ENCODE peak calls at places on chromosomes 6 and 20, in four cellular contexts. One of them, this sample, is unnamed.

GRCh38 chr6:89359561-89359960 is 7.0 kb upstream of the UBE2J1 start:
- DNase-seq in ovary: no peak
- DNase-seq in body of pancreas: no peak
- DNase-seq in adrenal gland: no peak
- DNase-seq in this sample: no peak

GRCh38 chr6:4102687-4103244 is 23.8 kb upstream of the FAM217A start:
- DNase-seq in adrenal gland: no peak
- DNase-seq in ovary: no peak
- DNase-seq in body of pancreas: peak; percentile 47
- DNase-seq in this sample: no peak

GRCh38 chr20:41329435-41330342 is 10.9 kb upstream of the LPIN3 start:
- DNase-seq in ovary: peak; percentile 79
- DNase-seq in adrenal gland: peak; percentile 94
- DNase-seq in body of pancreas: peak; percentile 55
- DNase-seq in this sample: peak; percentile 94

GRCh38 chr6:84740385-84740784 is 24.0 kb downstream of the TBX18 start:
- DNase-seq in ovary: no peak
- DNase-seq in adrenal gland: no peak
- DNase-seq in body of pancreas: no peak
- DNase-seq in this sample: no peak

GRCh38 chr6:2900821-2901644 is 2.1 kb downstream of the SERPINB9 start:
- DNase-seq in ovary: no peak
- DNase-seq in body of pancreas: no peak
- DNase-seq in adrenal gland: peak; percentile 26
- DNase-seq in this sample: no peak

GRCh38 chr6:167676000-167676665 is 150.6 kb upstream of the AFDN start:
- DNase-seq in adrenal gland: peak; percentile 40
- DNase-seq in ovary: peak; percentile 49
- DNase-seq in body of pancreas: peak; percentile 86
- DNase-seq in this sample: peak; percentile 65

GRCh38 chr6:112237644-112238043 is 16.7 kb downstream of the LAMA4 start:
- DNase-seq in adrenal gland: peak; percentile 55
- DNase-seq in ovary: peak; percentile 52
- DNase-seq in body of pancreas: peak; percentile 36
- DNase-seq in this sample: peak; percentile 90

GRCh38 chr6:38566295-38566694 is 73.4 kb downstream of the BTBD9 start:
- DNase-seq in ovary: no peak
- DNase-seq in adrenal gland: no peak
- DNase-seq in body of pancreas: no peak
- DNase-seq in this sample: no peak

GRCh38 chr6:144104898-144105487 is 9.6 kb upstream of the SF3B5 start:
- DNase-seq in body of pancreas: peak; percentile 27
- DNase-seq in ovary: no peak
- DNase-seq in adrenal gland: peak; percentile 66
- DNase-seq in this sample: no peak

GRCh38 chr6:45297302-45297701 is 30.8 kb upstream of the RUNX2 start:
- DNase-seq in body of pancreas: no peak
- DNase-seq in ovary: no peak
- DNase-seq in adrenal gland: no peak
- DNase-seq in this sample: no peak

GRCh38 chr6:113591896-113592827 is 265.0 kb upstream of the MARCKS start:
- DNase-seq in body of pancreas: peak; percentile 65
- DNase-seq in ovary: no peak
- DNase-seq in adrenal gland: peak; percentile 22
- DNase-seq in this sample: no peak

GRCh38 chr20:11159728-11160127 is 485.9 kb upstream of the JAG1 start:
- DNase-seq in adrenal gland: no peak
- DNase-seq in ovary: no peak
- DNase-seq in body of pancreas: no peak
- DNase-seq in this sample: peak; percentile 64

GRCh38 chr20:22909436-22909835 is 125.7 kb upstream of the SSTR4 start:
- DNase-seq in ovary: no peak
- DNase-seq in body of pancreas: no peak
- DNase-seq in adrenal gland: no peak
- DNase-seq in this sample: no peak

DNA sequence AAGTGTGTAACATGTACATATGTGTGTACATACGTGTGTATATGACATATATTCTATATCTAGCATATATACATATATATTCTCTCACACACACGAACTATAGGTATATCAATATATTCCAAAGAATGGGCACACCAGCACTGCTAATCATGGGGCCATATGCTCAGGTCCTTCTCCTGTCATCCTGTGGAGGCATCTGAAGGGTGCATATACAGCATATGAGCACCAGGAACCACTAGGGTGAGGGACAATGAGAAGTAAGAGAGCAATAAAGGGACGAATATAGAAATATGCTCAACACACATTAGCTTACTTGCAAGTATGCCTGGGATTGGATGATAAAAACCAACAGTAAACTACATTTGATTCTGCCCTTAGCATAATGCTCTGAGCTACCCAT is 271.9 kb upstream of the THEMIS start:
- DNase-seq in body of pancreas: no peak
- DNase-seq in ovary: no peak
- DNase-seq in adrenal gland: no peak
- DNase-seq in this sample: no peak
- TF ChIP-seq CTCF in body of pancreas: no peak
- TF ChIP-seq CTCF in ovary: no peak
- TF ChIP-seq CTCF in adrenal gland: no peak
- TF ChIP-seq CTCF in this sample: no peak

DNA sequence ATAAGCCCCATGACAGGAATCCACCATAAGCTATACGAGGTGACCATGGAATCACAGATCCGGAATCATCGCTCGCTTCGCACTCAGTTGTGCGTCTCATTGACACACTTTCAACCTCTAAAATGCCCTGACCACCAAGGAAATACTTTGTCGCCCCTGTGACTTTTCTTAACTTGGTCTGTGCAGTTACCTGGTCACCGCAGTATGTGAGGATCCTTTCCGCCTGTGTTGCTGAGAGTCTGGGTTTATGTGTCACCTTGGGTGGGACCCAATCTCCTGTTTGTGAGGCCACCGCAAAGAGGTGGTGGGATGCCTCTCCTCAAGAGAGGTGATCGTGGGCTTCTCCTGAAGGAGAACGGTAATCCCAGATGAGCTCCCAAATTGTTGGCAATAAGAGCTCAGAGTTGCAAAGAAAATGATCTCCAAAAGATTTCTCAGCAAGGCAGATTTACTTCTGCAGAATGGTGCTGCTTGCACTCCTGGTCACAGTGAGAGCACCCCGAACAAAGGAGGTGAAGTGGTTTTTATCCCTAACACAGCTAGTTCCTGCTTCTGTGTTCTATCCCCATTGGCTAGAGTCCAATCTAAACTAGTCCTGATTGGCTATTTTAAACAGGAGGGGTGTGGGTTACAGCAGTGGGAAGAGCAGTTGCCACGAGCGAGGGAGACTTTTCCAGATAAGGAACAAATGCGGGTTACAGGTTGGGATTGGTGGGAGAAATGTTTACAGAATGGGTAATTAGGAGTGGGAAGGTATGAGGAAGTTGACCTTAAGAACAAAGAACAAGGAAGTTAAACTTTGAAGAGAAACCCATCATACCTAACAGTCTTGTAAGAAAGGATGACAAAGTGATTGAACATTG is 9.1 kb upstream of the ZNFX1 start:
- DNase-seq in body of pancreas: no peak
- DNase-seq in ovary: no peak
- DNase-seq in adrenal gland: no peak
- DNase-seq in this sample: no peak
- TF ChIP-seq POLR2A in body of pancreas: no peak
- TF ChIP-seq POLR2A in ovary: no peak
- TF ChIP-seq POLR2A in adrenal gland: no peak
- TF ChIP-seq POLR2A in this sample: no peak

DNA sequence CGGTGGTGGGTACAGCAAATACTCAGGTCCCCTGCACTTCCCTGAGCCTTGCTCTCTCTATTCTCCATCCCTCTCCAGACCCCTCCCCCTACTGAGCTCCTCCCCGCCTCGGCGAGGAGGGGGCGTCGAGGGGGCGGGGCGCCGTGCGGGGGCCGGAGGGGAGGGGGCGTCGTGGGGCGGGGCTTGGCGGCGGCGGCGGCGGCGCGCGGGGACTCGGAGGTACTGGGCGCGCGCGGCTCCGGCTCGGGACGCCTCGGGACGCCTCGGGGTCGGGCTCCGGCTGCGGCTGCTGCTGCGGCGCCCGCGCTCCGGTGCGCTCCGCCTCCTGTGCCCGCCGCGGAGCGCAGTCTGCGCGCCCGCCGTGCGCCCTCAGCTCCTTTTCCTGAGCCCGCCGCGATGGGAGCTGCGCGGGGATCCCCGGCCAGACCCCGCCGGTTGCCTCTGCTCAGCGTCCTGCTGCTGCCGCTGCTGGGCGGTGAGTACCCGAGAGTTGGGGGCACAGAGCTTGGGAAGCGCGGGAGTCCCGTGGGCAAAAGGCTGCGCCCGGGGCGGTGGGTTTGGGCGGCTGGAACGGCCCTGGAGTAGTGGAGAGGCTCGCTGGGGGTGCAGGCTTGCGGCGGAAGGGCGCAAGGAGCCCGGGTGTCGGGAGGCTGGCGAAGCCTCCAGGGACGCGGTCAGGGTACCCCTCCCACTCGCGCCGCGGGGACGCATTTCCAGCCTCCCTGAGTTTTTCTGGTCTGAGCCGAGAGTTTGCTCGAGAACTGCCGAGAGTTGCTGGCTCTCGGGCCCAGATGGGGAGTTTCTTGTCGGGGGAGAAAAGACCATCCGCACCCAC is at the start of gene PTK7:
- DNase-seq in body of pancreas: peak; percentile 71
- DNase-seq in ovary: peak; percentile 81
- DNase-seq in adrenal gland: no peak
- DNase-seq in this sample: no peak
- TF ChIP-seq CTCF in body of pancreas: no peak
- TF ChIP-seq CTCF in ovary: no peak
- TF ChIP-seq CTCF in adrenal gland: no peak
- TF ChIP-seq CTCF in this sample: no peak

DNA sequence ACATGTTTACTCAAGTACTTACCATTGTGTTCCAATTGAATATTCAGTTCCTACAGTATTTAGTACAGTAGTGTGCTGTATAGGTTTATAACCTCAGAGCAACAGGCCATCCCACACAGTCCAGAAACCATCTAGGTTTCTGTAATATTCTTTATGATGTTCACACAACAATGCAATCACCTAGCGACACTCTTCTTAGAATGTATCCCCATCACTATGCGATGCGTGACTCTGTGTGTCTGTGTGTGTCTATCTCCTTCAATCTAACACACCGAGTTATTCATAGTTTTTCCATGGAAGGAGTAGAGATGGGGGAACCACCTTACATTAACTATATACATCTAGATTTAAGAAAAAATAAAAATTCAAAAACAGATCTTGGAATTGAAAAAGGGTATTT is 161.7 kb downstream of the INSM1 start:
- DNase-seq in adrenal gland: no peak
- DNase-seq in body of pancreas: no peak
- DNase-seq in ovary: no peak
- DNase-seq in this sample: no peak
- TF ChIP-seq POLR2A in adrenal gland: no peak
- TF ChIP-seq POLR2A in body of pancreas: no peak
- TF ChIP-seq POLR2A in ovary: no peak
- TF ChIP-seq POLR2A in this sample: no peak

GRCh38 chr6:105310947-105311346 is 91.9 kb downstream of the PREP start:
- DNase-seq in ovary: no peak
- DNase-seq in adrenal gland: no peak
- DNase-seq in body of pancreas: no peak
- DNase-seq in this sample: no peak
- TF ChIP-seq CTCF in ovary: no peak
- TF ChIP-seq CTCF in adrenal gland: no peak
- TF ChIP-seq CTCF in body of pancreas: no peak
- TF ChIP-seq CTCF in this sample: no peak

DNA sequence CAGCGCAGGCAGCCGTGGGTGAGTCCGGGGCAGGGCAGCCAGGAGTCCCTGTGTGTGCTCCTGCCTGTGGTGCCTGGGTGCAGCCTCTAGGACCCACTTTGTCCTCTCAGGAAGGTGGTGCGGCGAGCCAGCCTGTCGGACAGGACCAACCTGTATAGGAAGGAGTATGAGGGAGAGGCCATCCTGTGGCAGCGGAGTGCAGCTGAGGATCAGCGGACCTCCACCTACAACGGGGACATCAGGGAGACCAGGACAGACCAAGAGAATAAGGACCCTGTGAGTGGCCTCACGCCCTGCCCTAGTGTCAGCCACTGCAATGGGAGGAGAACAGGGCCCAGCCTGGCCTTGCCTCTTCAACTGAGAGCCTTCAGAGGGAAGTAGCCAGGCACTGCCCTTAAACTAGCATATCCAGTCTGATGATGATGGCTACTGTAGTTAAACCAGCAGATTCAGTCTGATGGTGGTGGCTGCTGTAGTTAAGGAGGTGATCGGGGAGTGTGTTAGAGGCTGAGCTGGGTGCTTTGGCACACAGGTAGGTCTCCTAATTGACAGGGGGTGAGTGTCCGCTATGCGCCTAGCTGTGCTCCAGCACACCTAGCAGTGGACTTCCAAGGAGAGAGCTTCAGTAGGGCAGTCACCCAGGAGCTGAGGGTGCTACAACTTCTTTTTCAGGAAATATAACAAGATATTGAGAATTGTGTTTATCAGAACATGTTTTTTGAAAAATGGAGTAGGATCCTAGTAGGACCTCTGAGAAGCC is 18.1 kb upstream of the FAM83D start:
- DNase-seq in ovary: no peak
- DNase-seq in adrenal gland: no peak
- DNase-seq in body of pancreas: no peak
- DNase-seq in this sample: no peak
- TF ChIP-seq POLR2A in ovary: no peak
- TF ChIP-seq POLR2A in adrenal gland: no peak
- TF ChIP-seq POLR2A in body of pancreas: no peak
- TF ChIP-seq POLR2A in this sample: no peak

GRCh38 chr6:51753635-51754034 is 333.8 kb downstream of the PKHD1 start:
- DNase-seq in ovary: no peak
- DNase-seq in adrenal gland: peak; percentile 7
- DNase-seq in body of pancreas: peak; percentile 13
- DNase-seq in this sample: no peak
- TF ChIP-seq CTCF in ovary: no peak
- TF ChIP-seq CTCF in adrenal gland: no peak
- TF ChIP-seq CTCF in body of pancreas: no peak
- TF ChIP-seq CTCF in this sample: no peak

GRCh38 chr6:116094041-116094440 is 6.6 kb upstream of the NT5DC1 start:
- DNase-seq in ovary: no peak
- DNase-seq in body of pancreas: no peak
- DNase-seq in adrenal gland: no peak
- DNase-seq in this sample: no peak

GRCh38 chr6:116087437-116088027 is 13.1 kb upstream of the NT5DC1 start:
- DNase-seq in ovary: no peak
- DNase-seq in adrenal gland: no peak
- DNase-seq in body of pancreas: no peak
- DNase-seq in this sample: no peak

GRCh38 chr6:116084284-116084683 is 16.4 kb upstream of the NT5DC1 start:
- DNase-seq in adrenal gland: no peak
- DNase-seq in body of pancreas: no peak
- DNase-seq in ovary: no peak
- DNase-seq in this sample: no peak

GRCh38 chr6:116088946-116089345 is 11.7 kb upstream of the NT5DC1 start:
- DNase-seq in adrenal gland: no peak
- DNase-seq in body of pancreas: no peak
- DNase-seq in ovary: no peak
- DNase-seq in this sample: no peak

DNA sequence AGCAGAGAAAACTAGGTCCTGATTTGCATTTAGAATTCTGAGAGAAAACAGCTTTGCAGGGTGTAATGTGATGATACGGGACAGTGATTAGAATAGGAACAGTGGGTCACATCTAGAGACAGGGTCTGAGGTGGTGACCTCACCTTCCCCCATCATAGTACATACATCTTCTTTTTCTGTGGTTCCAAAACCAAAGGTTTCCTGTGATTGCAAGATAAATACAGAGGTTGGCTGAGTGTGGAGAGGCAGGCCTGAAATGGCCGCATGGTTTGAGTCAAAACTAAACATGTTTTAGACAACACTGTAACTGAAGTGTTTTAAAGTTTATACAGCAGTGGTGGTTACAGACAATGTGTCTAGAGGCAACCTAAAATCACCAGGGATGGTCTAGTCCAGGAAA is 10.4 kb upstream of the NT5DC1 start:
- DNase-seq in adrenal gland: no peak
- DNase-seq in body of pancreas: no peak
- DNase-seq in ovary: no peak
- DNase-seq in this sample: no peak
- TF ChIP-seq POLR2A in adrenal gland: no peak
- TF ChIP-seq POLR2A in body of pancreas: no peak
- TF ChIP-seq POLR2A in ovary: no peak
- TF ChIP-seq POLR2A in this sample: no peak